ENCODE peak calls at places on chromosomes 16 and 17, in ten cellular contexts. A is endothelial cell, W is brain microvascular endothelial cell, O is sigmoid colon, T is left kidney, I is KG1, L is T-helper 9 cell, D is fibroblast of lung, E is hippocampal formation, C is neural progenitor cell. S is an unnamed sample.

GRCh38 chr16:63663155-63663554 is 1458.7 kb downstream of the CDH11 start:
- DNase-seq in A (no peak), W (no peak), O (no peak), T (no peak), I (no peak), L (no peak), D (no peak), E (no peak), C (no peak), S (no peak)

GRCh38 chr16:20383106-20384029 is 21.2 kb downstream of the PDILT start:
- DNase-seq in A (peak; percentile 82), W (peak; percentile 73), O (peak; percentile 74), T (peak; percentile 89), I (peak; percentile 16), L (peak; percentile 6), D (peak; percentile 34), E (peak; percentile 44), C (peak; percentile 86), S (peak; percentile 57)

GRCh38 chr17:78242024-78242742 is 10.8 kb downstream of the TMEM235 start:
- DNase-seq in A (no peak), W (no peak), O (no peak), T (peak; percentile 45), I (peak; percentile 27), L (no peak), D (peak; percentile 3), E (no peak), C (no peak), S (no peak)

GRCh38 chr17:45289316-45290268 is 27.2 kb downstream of the MAP3K14 start:
- DNase-seq in A (no peak), W (no peak), O (no peak), T (no peak), I (no peak), L (no peak), D (no peak), E (no peak), C (no peak), S (no peak)

GRCh38 chr16:67874147-67874771 is 1.4 kb downstream of the EDC4 start:
- DNase-seq in A (no peak), W (no peak), O (no peak), T (no peak), I (no peak), L (no peak), D (no peak), E (no peak), C (no peak), S (no peak)

GRCh38 chr16:6125483-6126259 is 1028.1 kb upstream of the EEF2KMT start:
- DNase-seq in A (no peak), W (peak; percentile 13), O (no peak), T (no peak), I (no peak), L (no peak), D (peak; percentile 94), E (no peak), C (peak; percentile 21), S (peak; percentile 83)

GRCh38 chr16:50153648-50154368 is 702 bp downstream of the TENT4B start:
- DNase-seq in A (peak; percentile 47), W (no peak), O (peak; percentile 68), T (peak; percentile 43), I (no peak), L (no peak), D (peak; percentile 6), E (no peak), C (peak; percentile 46), S (no peak)

GRCh38 chr17:14089179-14089578 is 19.9 kb downstream of the COX10 start:
- DNase-seq in A (no peak), W (no peak), O (no peak), T (no peak), I (no peak), L (no peak), D (no peak), E (no peak), C (no peak), S (no peak)

GRCh38 chr17:81392909-81393654 is 2.2 kb upstream of the BAHCC1 start:
- DNase-seq in A (no peak), W (no peak), O (no peak), T (peak; percentile 58), I (no peak), L (no peak), D (peak; percentile 34), E (no peak), C (peak; percentile 88), S (no peak)

GRCh38 chr17:82160081-82160480 is 52.6 kb downstream of the CCDC57 start:
- DNase-seq in A (no peak), W (peak; percentile 7), O (no peak), T (no peak), I (no peak), L (no peak), D (no peak), E (no peak), C (no peak), S (peak; percentile 6)

GRCh38 chr16:88537864-88538263 is 32.3 kb upstream of the ZC3H18 start:
- DNase-seq in A (no peak), W (no peak), O (no peak), T (no peak), I (no peak), L (no peak), D (no peak), E (no peak), C (no peak), S (no peak)

GRCh38 chr17:80284631-80285030 is 24.0 kb downstream of the RNF213 start:
- DNase-seq in A (no peak), W (no peak), O (no peak), T (no peak), I (no peak), L (no peak), D (no peak), E (no peak), C (peak; percentile 63), S (no peak)

GRCh38 chr16:15737140-15737644 is 87.1 kb downstream of the NDE1 start:
- DNase-seq in A (no peak), W (no peak), O (no peak), T (no peak), I (no peak), L (no peak), D (no peak), E (no peak), C (no peak), S (no peak)

GRCh38 chr16:77833906-77834599 is 45.7 kb downstream of the VAT1L start:
- DNase-seq in A (peak; percentile 48), W (peak; percentile 81), O (no peak), T (no peak), I (no peak), L (no peak), D (peak; percentile 97), E (no peak), C (peak; percentile 65), S (peak; percentile 83)

GRCh38 chr17:4509402-4509801 is 10.7 kb downstream of the SPNS2 start:
- DNase-seq in A (no peak), W (no peak), O (peak; percentile 54), T (no peak), I (no peak), L (no peak), D (no peak), E (no peak), C (no peak), S (peak; percentile 15)

GRCh38 chr16:86193528-86194193 is 294.7 kb downstream of the IRF8 start:
- DNase-seq in A (no peak), W (no peak), O (no peak), T (no peak), I (no peak), L (no peak), D (no peak), E (no peak), C (no peak), S (no peak)

GRCh38 chr17:56441331-56441730 is 152.2 kb upstream of the NOG start:
- DNase-seq in A (no peak), W (peak; percentile 73), O (no peak), T (no peak), I (no peak), L (no peak), D (peak; percentile 85), E (no peak), C (no peak), S (peak; percentile 16)

GRCh38 chr16:24024971-24025370 is 189.2 kb downstream of the PRKCB start:
- DNase-seq in A (no peak), W (no peak), O (no peak), T (no peak), I (no peak), L (no peak), D (no peak), E (no peak), C (no peak), S (no peak)

GRCh38 chr16:89599451-89599858 is 14.0 kb upstream of the DPEP1 start:
- DNase-seq in A (peak; percentile 72), W (no peak), O (no peak), T (peak; percentile 78), I (no peak), L (no peak), D (no peak), E (no peak), C (peak; percentile 66), S (no peak)

GRCh38 chr16:81703177-81704155 is 75.6 kb upstream of the PLCG2 start:
- DNase-seq in A (no peak), W (peak; percentile 94), O (no peak), T (no peak), I (no peak), L (no peak), D (peak; percentile 96), E (no peak), C (no peak), S (peak; percentile 91)

GRCh38 chr17:73192894-73193701 is at the start of gene COG1:
- DNase-seq in A (peak; percentile 84), W (peak; percentile 64), O (peak; percentile 93), T (peak; percentile 97), I (peak; percentile 82), L (peak; percentile 79), D (peak; percentile 88), E (peak; percentile 67), C (peak; percentile 96), S (peak; percentile 93)

GRCh38 chr17:37742762-37743611 is 1.9 kb downstream of the HNF1B start:
- DNase-seq in A (peak; percentile 23), W (no peak), O (no peak), T (peak; percentile 64), I (no peak), L (no peak), D (no peak), E (no peak), C (peak; percentile 59), S (no peak)

GRCh38 chr17:17048106-17048505 is 5.8 kb downstream of the MPRIP start:
- DNase-seq in A (no peak), W (no peak), O (peak; percentile 39), T (no peak), I (no peak), L (no peak), D (no peak), E (no peak), C (no peak), S (no peak)

GRCh38 chr16:67969286-67970039 is 1.0 kb upstream of the SLC12A4 start:
- DNase-seq in A (no peak), W (no peak), O (no peak), T (peak; percentile 38), I (no peak), L (no peak), D (no peak), E (no peak), C (peak; percentile 53), S (peak; percentile 11)

GRCh38 chr17:59803377-59803757 is 89.4 kb downstream of the TUBD1 start:
- DNase-seq in A (no peak), W (no peak), O (no peak), T (no peak), I (no peak), L (no peak), D (no peak), E (no peak), C (no peak), S (no peak)

GRCh38 chr16:13242201-13242600 is 340.8 kb downstream of the SHISA9 start:
- DNase-seq in A (no peak), W (no peak), O (no peak), T (no peak), I (no peak), L (no peak), D (no peak), E (no peak), C (no peak), S (no peak)

GRCh38 chr17:352421-353212 is at the start of gene RPH3AL:
- DNase-seq in A (no peak), W (peak; percentile 24), O (no peak), T (peak; percentile 92), I (peak; percentile 1), L (no peak), D (peak; percentile 40), E (no peak), C (peak; percentile 67), S (peak; percentile 35)

S was measured in astrocyte of the spinal cord.